ENCODE peak calls at places on chromosomes 16 and 17, in four cellular contexts. S is heart right ventricle, B is body of pancreas, L is stomach. A is an unnamed sample.

GRCh38 chr16:85390511-85391174 is 222.5 kb upstream of the GSE1 start:
- DNase-seq in S (peak; percentile 72), B (peak; percentile 41), L (peak; percentile 62), A (peak; percentile 96)

GRCh38 chr17:37659887-37660286 is 16.6 kb upstream of the DDX52 start:
- DNase-seq in B (no peak), S (no peak), L (no peak), A (no peak)

GRCh38 chr17:7045492-7046126 is 1.7 kb upstream of the SLC16A11 start:
- DNase-seq in S (no peak), L (peak; percentile 56), B (peak; percentile 65), A (peak; percentile 92)

GRCh38 chr16:13684819-13685218 is 235.1 kb upstream of the ERCC4 start:
- DNase-seq in S (no peak), L (no peak), B (no peak), A (no peak)

GRCh38 chr16:85959686-85960085 is 60.7 kb downstream of the IRF8 start:
- DNase-seq in S (no peak), L (no peak), B (no peak), A (no peak)

GRCh38 chr17:27315322-27315721 is 21.4 kb downstream of the WSB1 start:
- DNase-seq in B (peak; percentile 46), L (peak; percentile 67), S (peak; percentile 80), A (peak; percentile 94)

GRCh38 chr16:1863681-1864460 is 8.1 kb downstream of the MEIOB start:
- DNase-seq in L (no peak), S (no peak), B (peak; percentile 27), A (peak; percentile 62)

GRCh38 chr16:65012357-65012756 is 109.5 kb downstream of the CDH11 start:
- DNase-seq in L (no peak), B (no peak), S (no peak), A (no peak)

GRCh38 chr17:17836818-17837379 is at the start of gene SREBF1:
- DNase-seq in B (peak; percentile 47), S (peak; percentile 70), L (peak; percentile 61), A (peak; percentile 65)

GRCh38 chr16:88882358-88883030 is 16.0 kb upstream of the PABPN1L start:
- DNase-seq in S (no peak), L (peak; percentile 63), B (no peak), A (no peak)

GRCh38 chr17:82110298-82110697 is 12.3 kb upstream of the FASN start:
- DNase-seq in S (no peak), B (no peak), L (no peak), A (no peak)

GRCh38 chr16:22370038-22370541 is 4.3 kb downstream of the CDR2 start:
- DNase-seq in L (no peak), B (no peak), S (no peak), A (peak; percentile 47)

GRCh38 chr16:56266981-56267607 is 75.8 kb downstream of the GNAO1 start:
- DNase-seq in L (no peak), B (no peak), S (no peak), A (no peak)

GRCh38 chr16:56269276-56269675 is 78.0 kb downstream of the GNAO1 start:
- DNase-seq in B (no peak), L (no peak), S (no peak), A (no peak)

GRCh38 chr16:56267888-56268287 is 76.6 kb downstream of the GNAO1 start:
- DNase-seq in B (no peak), S (no peak), L (no peak), A (no peak)

GRCh38 chr16:56269824-56270684 is 78.8 kb downstream of the GNAO1 start:
- DNase-seq in L (no peak), B (no peak), S (peak; percentile 30), A (peak; percentile 72)

GRCh38 chr16:56268799-56269198 is 77.5 kb downstream of the GNAO1 start:
- DNase-seq in L (no peak), B (no peak), S (no peak), A (no peak)
- H3K4me3 ChIP-seq in L (peak overlapping the region; percentile 20), B (no peak overlapping the region), S (no peak overlapping the region), A (no peak overlapping the region)

DNA sequence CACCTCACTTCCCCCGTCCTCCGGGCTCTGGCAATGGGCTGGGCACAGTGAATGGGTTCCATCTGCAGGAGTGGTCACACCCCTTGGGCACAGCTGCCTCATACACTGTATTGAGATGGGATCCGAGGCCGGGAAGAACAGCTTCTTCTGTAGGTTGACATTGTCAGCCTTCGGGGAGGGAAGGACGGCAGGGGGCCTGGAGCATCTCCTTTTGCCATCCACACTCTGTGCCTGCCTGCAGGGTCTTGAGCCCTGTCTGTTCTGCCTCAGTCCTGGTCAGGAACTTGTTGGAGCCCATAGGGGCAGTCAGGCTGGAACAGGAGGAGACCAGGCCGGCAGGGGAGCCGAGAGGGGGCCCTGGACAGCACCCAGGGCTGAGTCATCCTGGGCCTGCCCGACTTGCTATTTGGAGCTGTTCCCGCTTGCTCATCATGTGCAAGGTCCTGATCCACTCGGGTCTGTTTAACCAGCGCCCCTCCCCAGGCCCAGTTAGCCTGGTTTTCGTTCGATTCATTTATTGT is 286.8 kb downstream of the SEC14L1 start:
- DNase-seq in L (no peak), S (peak; percentile 68), B (no peak), A (peak; percentile 90)
- H3K4me3 ChIP-seq in L (no peak overlapping the region), S (no peak overlapping the region), B (no peak overlapping the region), A (no peak overlapping the region)

GRCh38 chr16:87780385-87780989 is 14.7 kb upstream of the KLHDC4 start:
- DNase-seq in S (no peak), L (peak; percentile 34), B (no peak), A (peak; percentile 46)
- H3K4me3 ChIP-seq in S (no peak overlapping the region), L (no peak overlapping the region), B (no peak overlapping the region), A (no peak overlapping the region)

DNA sequence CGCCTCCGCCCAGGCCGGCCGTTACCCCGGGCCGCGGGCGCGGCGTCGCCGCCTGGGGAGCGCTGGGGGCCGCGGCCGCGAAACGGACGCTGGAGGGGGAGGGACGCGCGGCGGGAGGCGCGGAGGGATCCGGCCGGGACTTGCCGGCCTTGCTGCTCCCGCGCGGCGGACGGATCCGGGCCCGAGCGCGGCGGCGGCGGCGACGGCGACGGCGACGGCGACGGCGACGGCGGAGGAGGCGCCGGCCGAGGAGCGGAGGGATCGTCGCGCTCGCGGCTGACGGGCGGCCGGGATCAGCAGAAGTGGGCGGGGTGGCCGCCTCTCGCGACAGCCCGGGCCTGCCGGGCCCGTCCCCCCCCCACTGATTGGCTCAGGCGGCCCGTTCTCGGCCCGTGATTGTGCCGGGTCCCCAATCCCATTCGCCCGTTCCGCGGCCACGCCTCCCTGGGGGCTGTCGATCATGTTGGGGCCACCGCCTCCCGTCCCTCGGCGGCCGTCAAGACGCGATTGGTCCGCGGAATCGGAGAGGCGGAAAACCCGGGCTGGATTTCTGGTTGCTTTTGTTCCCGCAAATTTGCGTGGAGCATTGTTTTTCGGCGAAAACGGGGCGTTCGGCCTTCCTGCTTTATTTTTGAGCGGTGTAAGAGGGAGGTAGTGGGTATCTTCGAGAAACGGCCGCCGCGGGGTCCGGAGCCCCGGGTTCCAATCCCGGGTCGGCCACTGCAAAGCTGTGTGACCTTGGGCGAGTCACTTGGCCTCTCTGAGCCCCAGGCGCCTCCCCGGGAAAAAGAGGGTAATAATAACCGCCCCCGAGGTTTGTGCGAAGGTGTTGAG is at the start of gene ZCCHC14:
- DNase-seq in S (peak; percentile 100), B (peak; percentile 100), L (peak; percentile 99), A (peak; percentile 99)
- H3K4me3 ChIP-seq in S (peak within 1 kb of the TSS; percentile 60), B (peak within 1 kb of the TSS; percentile 18), L (peak within 1 kb of the TSS; percentile 51), A (peak within 1 kb of the TSS; percentile 55)

A was measured in choroid plexus epithelial cell.